ENCODE peak calls at places on chromosomes 12 and 14, in eight cellular contexts. H is HCT116, F is right lobe of liver, B is adrenal gland, N is IMR-90, V is Peyer's patch, P is breast epithelium, R is H1. Z is an unnamed sample.

GRCh38 chr14:23154876-23155587 is 28.4 kb downstream of the SLC7A8 start:
- DNase-seq in H (no peak), F (no peak), B (peak), N (peak), V (no peak), P (peak), R (no peak), Z (peak)

GRCh38 chr14:96861568-96862310 is 64.6 kb downstream of the VRK1 start:
- DNase-seq in H (no peak), F (no peak), B (peak), N (no peak), V (no peak), P (no peak), R (peak), Z (no peak)

GRCh38 chr14:37376944-37377609 is 179.3 kb downstream of the MIPOL1 start:
- DNase-seq in H (no peak), F (no peak), B (no peak), N (no peak), V (no peak), P (no peak), R (no peak), Z (no peak)

GRCh38 chr14:30214456-30215090 is 286.9 kb upstream of the PRKD1 start:
- DNase-seq in H (peak), F (no peak), B (peak), N (peak), V (no peak), P (peak), R (no peak), Z (no peak)

GRCh38 chr14:61154606-61155005 is 126.5 kb downstream of the TMEM30B start:
- DNase-seq in H (no peak), F (no peak), B (no peak), N (peak), V (no peak), P (no peak), R (no peak), Z (no peak)

GRCh38 chr14:103688906-103689902 is 26.0 kb downstream of the XRCC3 start:
- DNase-seq in H (no peak), F (no peak), B (peak), N (no peak), V (no peak), P (no peak), R (no peak), Z (no peak)

GRCh38 chr12:47819902-47820630 is at the start of gene HDAC7:
- DNase-seq in H (peak), F (peak), B (peak), N (peak), V (peak), P (peak), R (no peak), Z (peak)

GRCh38 chr12:113019045-113019444 is 37.5 kb upstream of the DTX1 start:
- DNase-seq in H (no peak), F (no peak), B (no peak), N (no peak), V (no peak), P (no peak), R (no peak), Z (no peak)

GRCh38 chr12:128381961-128382360 is 115.0 kb downstream of the TMEM132C start:
- DNase-seq in H (no peak), F (no peak), B (no peak), N (no peak), V (no peak), P (no peak), R (no peak), Z (peak)

GRCh38 chr12:107775093-107775721 is 703 bp downstream of the ASCL4 start:
- DNase-seq in H (no peak), F (no peak), B (no peak), N (no peak), V (no peak), P (no peak), R (peak), Z (no peak)

GRCh38 chr14:77025744-77026165 is 2.8 kb downstream of the IRF2BPL start:
- DNase-seq in H (no peak), F (no peak), B (peak), N (no peak), V (no peak), P (no peak), R (no peak), Z (no peak)

GRCh38 chr12:110371408-110372055 is 32.0 kb downstream of the ANAPC7 start:
- DNase-seq in H (no peak), F (no peak), B (no peak), N (no peak), V (no peak), P (no peak), R (no peak), Z (no peak)

GRCh38 chr14:106346084-106346483 is 819.7 kb downstream of the TMEM121 start:
- DNase-seq in H (no peak), F (no peak), B (no peak), N (no peak), V (no peak), P (no peak), R (no peak), Z (no peak)

GRCh38 chr14:73452341-73453191 is 5.8 kb downstream of the NUMB start:
- DNase-seq in H (no peak), F (no peak), B (no peak), N (peak), V (no peak), P (no peak), R (no peak), Z (no peak)

GRCh38 chr14:22641851-22642250 is 2.3 kb downstream of the OR6J1 start:
- DNase-seq in H (no peak), F (no peak), B (no peak), N (no peak), V (peak), P (no peak), R (no peak), Z (no peak)

GRCh38 chr12:112486361-112486760 is 67.6 kb downstream of the PTPN11 start:
- DNase-seq in H (no peak), F (no peak), B (no peak), N (no peak), V (no peak), P (no peak), R (no peak), Z (no peak)

GRCh38 chr14:100679707-100680438 is 46.8 kb upstream of the DLK1 start:
- DNase-seq in H (no peak), F (no peak), B (no peak), N (peak), V (no peak), P (peak), R (no peak), Z (no peak)

GRCh38 chr14:21039585-21040369 is 2.4 kb upstream of the RNASE7 start:
- DNase-seq in H (peak), F (peak), B (peak), N (peak), V (no peak), P (peak), R (no peak), Z (peak)

GRCh38 chr14:72518809-72519377 is 375.0 kb downstream of the DPF3 start:
- DNase-seq in H (no peak), F (no peak), B (no peak), N (no peak), V (no peak), P (no peak), R (no peak), Z (no peak)

GRCh38 chr12:123024819-123025391 is 44.4 kb downstream of the ARL6IP4 start:
- DNase-seq in H (no peak), F (no peak), B (no peak), N (peak), V (peak), P (no peak), R (no peak), Z (no peak)

GRCh38 chr12:121259074-121259473 is 37.4 kb downstream of the CAMKK2 start:
- DNase-seq in H (no peak), F (no peak), B (no peak), N (no peak), V (peak), P (no peak), R (no peak), Z (no peak)

GRCh38 chr14:76294876-76295275 is 81.1 kb upstream of the ESRRB start:
- DNase-seq in H (no peak), F (no peak), B (no peak), N (no peak), V (no peak), P (no peak), R (no peak), Z (no peak)

GRCh38 chr14:94599656-94600004 is 12.6 kb upstream of the SERPINA3 start:
- DNase-seq in H (no peak), F (no peak), B (no peak), N (no peak), V (no peak), P (peak), R (no peak), Z (no peak)

GRCh38 chr14:94598506-94598815 is 13.7 kb upstream of the SERPINA3 start:
- DNase-seq in H (no peak), F (no peak), B (no peak), N (no peak), V (no peak), P (no peak), R (no peak), Z (no peak)

GRCh38 chr14:94600148-94600545 is 12.0 kb upstream of the SERPINA3 start:
- DNase-seq in H (no peak), F (peak), B (no peak), N (no peak), V (no peak), P (no peak), R (no peak), Z (no peak)

GRCh38 chr14:94597788-94598187 is 14.4 kb upstream of the SERPINA3 start:
- DNase-seq in H (no peak), F (no peak), B (no peak), N (no peak), V (no peak), P (no peak), R (no peak), Z (no peak)

DNA sequence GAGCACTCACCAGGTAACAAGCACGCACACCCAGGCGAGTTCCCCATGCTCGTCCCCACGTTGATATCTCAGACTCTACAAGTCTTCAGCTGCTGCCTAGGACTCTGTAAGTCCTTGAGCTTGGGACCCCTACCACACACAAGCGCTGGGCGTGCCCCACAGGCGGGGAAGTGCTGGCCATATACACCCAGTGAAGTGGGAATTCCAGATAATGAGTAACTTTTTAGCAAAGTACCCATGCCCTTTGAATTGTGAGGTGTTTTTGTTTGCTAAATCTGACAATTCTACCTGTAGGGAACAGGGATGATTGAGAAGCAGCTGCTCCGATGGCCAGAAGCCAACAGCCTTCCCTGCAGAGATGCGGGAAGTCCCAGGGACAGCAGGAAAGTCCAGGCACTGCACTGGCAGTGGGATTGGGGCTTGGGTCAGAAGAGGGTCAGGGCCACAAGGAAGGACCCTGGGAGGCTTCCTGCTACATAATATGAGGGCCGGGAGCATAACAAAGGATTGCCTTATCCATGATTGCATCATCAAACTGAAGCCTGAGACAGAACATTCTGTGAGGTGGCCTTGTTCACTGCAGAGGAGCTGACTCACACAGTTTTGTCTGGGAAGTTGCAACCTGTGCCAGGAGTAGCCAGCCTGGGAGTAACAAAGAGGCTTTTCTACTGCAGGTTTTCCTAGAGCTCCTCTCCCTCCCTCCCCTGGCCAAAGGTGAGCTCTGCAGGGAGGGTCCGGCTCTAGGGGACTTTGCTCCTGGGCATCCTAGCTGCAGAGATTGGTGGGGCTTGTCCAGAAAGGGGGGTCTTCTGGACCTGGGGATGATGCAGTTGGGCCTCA is 13.2 kb upstream of the SERPINA3 start:
- DNase-seq in H (peak), F (peak), B (peak), N (peak), V (peak), P (peak), R (no peak), Z (peak)
- H3K4me3 ChIP-seq in H (peak), F (peak), B (no peak), N (no peak), V (no peak), P (peak), R (no peak), Z (no peak)

DNA sequence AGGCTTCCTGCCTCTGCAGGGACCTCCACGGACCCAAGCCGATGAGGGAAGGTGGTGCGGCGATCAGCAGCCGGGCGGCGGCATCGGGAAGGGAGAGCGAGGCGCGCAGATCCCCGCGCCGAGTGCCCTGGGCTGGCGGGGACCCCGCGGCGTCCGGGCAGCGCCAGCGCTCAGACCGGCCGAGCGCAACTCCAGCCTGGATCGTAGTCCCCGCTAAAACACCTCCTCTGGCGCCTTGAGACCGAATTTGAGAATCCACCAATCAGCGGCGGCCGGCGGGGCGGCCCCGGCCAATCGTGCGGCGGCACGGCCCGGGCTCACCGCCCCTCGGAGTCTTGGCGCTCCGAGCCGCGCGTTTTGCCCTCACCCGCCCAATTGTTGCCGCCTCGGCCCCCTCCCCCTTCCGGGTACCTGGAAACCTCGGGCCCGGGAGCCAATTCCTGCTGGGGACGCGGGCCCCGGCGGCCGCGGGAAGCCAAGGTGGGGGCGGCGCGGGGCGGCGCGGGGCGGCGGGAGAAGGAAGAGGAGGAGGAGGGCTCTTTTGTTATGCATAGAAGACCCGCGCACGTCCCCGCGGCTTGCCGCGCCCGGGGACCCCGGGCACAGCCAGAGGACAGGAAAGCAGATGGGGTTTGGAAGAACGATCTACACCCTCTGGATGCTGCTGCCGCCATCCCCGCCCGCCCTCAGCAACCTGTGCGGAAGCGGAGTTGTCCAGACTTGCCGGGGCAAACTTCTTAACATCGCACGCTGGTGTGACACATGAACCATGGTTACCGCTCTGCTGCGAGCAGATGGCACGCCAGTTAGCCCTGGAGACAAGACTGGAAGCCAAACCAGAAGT is at the start of gene E2F7:
- DNase-seq in H (peak), F (peak), B (peak), N (peak), V (peak), P (peak), R (peak), Z (peak)
- TF ChIP-seq CTCF in H (no peak), F (no peak), B (no peak), N (peak), V (no peak), P (no peak), R (no peak), Z (no peak)

DNA sequence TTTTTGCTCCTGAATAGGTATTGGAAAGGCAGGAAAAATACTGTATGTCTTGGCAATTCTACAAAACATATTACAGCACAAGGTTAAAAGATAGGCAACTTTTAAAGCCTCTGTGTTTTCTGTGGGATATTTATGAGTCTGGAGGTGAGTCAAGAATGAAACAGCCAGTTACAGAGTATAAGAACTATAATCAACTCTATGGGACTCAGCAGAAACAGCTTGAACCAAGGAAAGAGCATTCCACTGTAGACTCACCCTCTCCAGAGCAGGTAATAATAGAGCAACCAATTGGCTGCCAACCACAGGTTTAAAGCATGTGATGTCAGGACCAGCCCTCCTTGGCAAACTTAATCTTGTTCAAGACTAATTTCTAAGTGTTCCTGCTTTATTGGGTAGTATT is 100.5 kb upstream of the MDM1 start:
- DNase-seq in H (no peak), F (no peak), B (no peak), N (peak), V (no peak), P (no peak), R (no peak), Z (no peak)
- TF ChIP-seq POLR2A in H (no peak), F (no peak), B (no peak), N (no peak), V (no peak), P (no peak), R (no peak), Z (no peak)

GRCh38 chr12:54010972-54011664 is 2.3 kb downstream of the HOXC8 start:
- DNase-seq in H (no peak), F (no peak), B (no peak), N (no peak), V (no peak), P (no peak), R (no peak), Z (no peak)
- H3K4me3 ChIP-seq in H (no peak), F (no peak), B (no peak), N (no peak), V (no peak), P (peak), R (no peak), Z (no peak)